ENCODE peak calls at places on chromosomes 6 and 20, in nine cellular contexts. N, P, X, L, U, K, F, Q and B are unnamed samples.

GRCh38 chr6:138673317-138674014 is 100.1 kb upstream of the CCDC28A start:
- DNase-seq in L (no peak), X (no peak), Q (no peak), P (no peak), U (no peak), F (no peak), N (no peak), K (no peak), B (no peak)

GRCh38 chr6:38417521-38417920 is 222.2 kb downstream of the BTBD9 start:
- DNase-seq in L (no peak), X (no peak), Q (no peak), N (no peak), K (no peak), F (no peak), P (no peak), U (no peak), B (no peak)

GRCh38 chr20:48049171-48049570 is 263.9 kb upstream of the SULF2 start:
- DNase-seq in F (no peak), L (no peak), Q (no peak), K (no peak), P (no peak), U (no peak), N (no peak), X (no peak), B (no peak)

GRCh38 chr6:27296106-27296783 is 15.8 kb downstream of the POM121L2 start:
- DNase-seq in K (no peak), Q (peak; percentile 29), P (no peak), L (peak; percentile 90), N (peak; percentile 46), F (no peak), X (no peak), U (peak; percentile 24), B (no peak)

GRCh38 chr6:151010111-151010510 is 144.6 kb downstream of the MTHFD1L start:
- DNase-seq in F (no peak), L (no peak), X (no peak), N (no peak), U (no peak), P (no peak), K (no peak), Q (no peak), B (no peak)

GRCh38 chr20:4012631-4013030 is 2.7 kb downstream of the RNF24 start:
- DNase-seq in Q (no peak), X (peak; percentile 53), K (no peak), L (no peak), U (no peak), P (no peak), N (peak; percentile 40), F (no peak), B (no peak)

GRCh38 chr6:78831492-78831891 is 35.9 kb upstream of the IRAK1BP1 start:
- DNase-seq in L (no peak), K (no peak), F (peak; percentile 21), Q (no peak), U (peak; percentile 62), X (no peak), N (no peak), P (no peak), B (no peak)

GRCh38 chr20:49293122-49293521 is 15.3 kb upstream of the ZNFX1 start:
- DNase-seq in U (no peak), N (no peak), Q (no peak), F (no peak), L (no peak), X (no peak), P (no peak), K (no peak), B (no peak)

GRCh38 chr6:5482619-5483018 is 221.3 kb downstream of the FARS2 start:
- DNase-seq in U (no peak), L (no peak), X (no peak), P (no peak), Q (no peak), N (no peak), K (no peak), F (no peak), B (no peak)

GRCh38 chr20:63942250-63943006 is 13.8 kb downstream of the UCKL1 start:
- DNase-seq in K (no peak), Q (peak; percentile 77), X (no peak), F (peak; percentile 50), U (no peak), N (no peak), P (peak; percentile 39), L (peak; percentile 96), B (peak; percentile 72)

GRCh38 chr20:63734946-63735858 is 1.3 kb upstream of the LIME1 start:
- DNase-seq in L (no peak), N (no peak), K (no peak), X (no peak), U (no peak), P (no peak), F (no peak), Q (no peak), B (no peak)

DNA sequence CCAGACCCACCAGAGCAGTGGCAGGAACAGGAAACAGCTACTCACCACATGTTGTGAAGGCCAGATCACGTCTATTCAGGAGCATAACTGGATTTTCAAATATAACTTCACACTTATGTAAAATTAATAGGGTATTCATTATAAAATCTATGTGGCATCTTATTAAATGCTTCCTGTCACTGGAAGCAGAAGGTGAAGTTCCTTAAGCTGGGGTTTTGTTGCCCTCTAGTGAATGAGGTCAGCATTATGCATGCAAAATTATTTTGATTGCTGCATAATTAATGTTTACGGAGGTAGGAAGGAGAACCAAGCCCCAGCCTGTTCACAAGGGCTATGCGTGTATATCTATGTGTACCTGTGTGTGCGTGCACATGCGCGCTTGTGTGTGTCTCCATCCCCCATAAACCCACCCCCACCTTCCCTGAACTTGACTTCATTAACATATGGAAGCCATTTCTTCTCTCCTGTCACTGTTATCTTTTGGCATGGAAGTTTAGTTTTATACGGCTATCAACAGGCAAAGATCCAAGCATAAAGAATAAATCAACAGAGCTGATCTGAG is 90.3 kb upstream of the CDH4 start:
- DNase-seq in N (peak; percentile 18), F (no peak), L (no peak), U (no peak), K (no peak), P (no peak), Q (no peak), X (no peak), B (no peak)
- TF ChIP-seq CTCF in N (peak; percentile 56), F (no peak), L (no peak), U (peak; percentile 14), K (no peak), P (no peak), Q (no peak), X (no peak), B (no peak)

GRCh38 chr6:116945809-116946208 is 68.8 kb downstream of the RFX6 start:
- DNase-seq in F (peak; percentile 27), U (no peak), N (peak; percentile 6), K (no peak), Q (no peak), P (no peak), L (no peak), X (no peak), B (no peak)

GRCh38 chr6:116938305-116938704 is 61.3 kb downstream of the RFX6 start:
- DNase-seq in L (no peak), P (no peak), U (no peak), Q (no peak), X (no peak), N (no peak), F (no peak), K (no peak), B (no peak)

DNA sequence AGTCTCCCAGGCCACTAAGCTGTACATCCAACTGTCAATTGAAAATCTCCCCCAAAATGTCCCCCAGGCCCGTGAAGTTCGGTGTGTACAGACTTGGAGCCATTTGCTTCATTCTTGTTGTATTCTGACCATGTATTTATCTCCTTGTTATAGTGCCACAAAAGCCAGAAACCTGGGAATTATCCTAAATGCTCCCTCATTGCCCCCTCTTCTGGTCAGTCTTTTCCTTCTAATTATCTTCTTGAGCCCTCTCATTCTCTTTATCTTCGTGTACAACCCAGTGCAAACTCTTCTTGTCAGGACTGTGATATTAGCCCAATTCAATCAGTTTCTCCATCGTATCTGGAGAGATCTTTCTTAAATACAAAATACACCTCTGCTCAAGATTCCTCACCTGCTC is 64.7 kb downstream of the RFX6 start:
- DNase-seq in K (no peak), P (no peak), U (no peak), X (no peak), F (no peak), N (no peak), L (peak; percentile 54), Q (no peak), B (no peak)
- TF ChIP-seq CTCF in K (no peak), P (no peak), U (peak; percentile 22), X (no peak), F (no peak), N (peak; percentile 20), L (peak; percentile 55), Q (no peak), B (no peak)

GRCh38 chr20:58378704-58379103 is 10.3 kb upstream of the VAPB start:
- DNase-seq in P (no peak), Q (no peak), K (no peak), L (no peak), U (no peak), X (no peak), F (no peak), N (no peak), B (no peak)
- TF ChIP-seq CTCF in P (no peak), Q (no peak), K (no peak), L (peak; percentile 24), U (peak; percentile 20), X (no peak), F (no peak), N (no peak), B (no peak)

GRCh38 chr6:43914272-43915147 is 144.5 kb downstream of the VEGFA start:
- DNase-seq in P (no peak), K (peak; percentile 97), Q (no peak), L (no peak), U (no peak), X (no peak), F (no peak), N (no peak), B (no peak)

GRCh38 chr6:43913388-43914271 is 143.6 kb downstream of the VEGFA start:
- DNase-seq in X (no peak), Q (no peak), F (peak; percentile 78), N (peak; percentile 11), K (peak; percentile 25), P (no peak), U (no peak), L (no peak), B (no peak)

GRCh38 chr6:43911625-43912577 is 141.9 kb downstream of the VEGFA start:
- DNase-seq in N (no peak), Q (no peak), F (peak; percentile 51), P (no peak), U (no peak), K (peak; percentile 51), L (peak; percentile 48), X (no peak), B (no peak)

GRCh38 chr6:43911354-43911624 is 141.3 kb downstream of the VEGFA start:
- DNase-seq in Q (no peak), U (no peak), X (no peak), P (no peak), F (no peak), N (no peak), K (no peak), L (no peak), B (no peak)

GRCh38 chr6:43912598-43913387 is 142.8 kb downstream of the VEGFA start:
- DNase-seq in Q (no peak), F (no peak), P (no peak), K (no peak), U (no peak), X (no peak), N (no peak), L (peak; percentile 30), B (no peak)
- TF ChIP-seq CTCF in Q (no peak), F (no peak), P (no peak), K (no peak), U (no peak), X (no peak), N (no peak), L (no peak), B (no peak)